ENCODE peak calls at places on chromosomes 7 and 10, in eight cellular contexts. Q is GM23338, O is K562, L is HCT116, M is GM12878, K is HepG2, I is SK-N-SH, Y is H1. P is an unnamed sample.

GRCh38 chr10:131396108-131397010 is 84.8 kb upstream of the TCERG1L start:
- DNase-seq in Q (peak; percentile 18), O (no peak), L (no peak), M (no peak), K (no peak), I (peak; percentile 57), Y (no peak), P (no peak)

GRCh38 chr10:76962851-76963250 is 674.8 kb downstream of the KCNMA1 start:
- DNase-seq in Q (no peak), O (no peak), L (no peak), M (no peak), K (no peak), I (peak; percentile 19), Y (no peak), P (no peak)

GRCh38 chr7:66957595-66958290 is 36.7 kb downstream of the TMEM248 start:
- DNase-seq in Q (no peak), O (no peak), L (no peak), M (no peak), K (no peak), I (no peak), Y (no peak), P (no peak)

GRCh38 chr10:125231116-125231812 is 70.9 kb upstream of the CTBP2 start:
- DNase-seq in Q (peak; percentile 62), O (peak; percentile 9), L (peak; percentile 87), M (no peak), K (no peak), I (peak; percentile 41), Y (no peak), P (no peak)

GRCh38 chr7:135509589-135509838 is 388 bp downstream of the CNOT4 start:
- DNase-seq in Q (peak; percentile 72), O (peak; percentile 76), L (no peak), M (no peak), K (no peak), I (no peak), Y (no peak), P (no peak)

GRCh38 chr10:103765981-103766380 is 89.4 kb downstream of the SH3PXD2A start:
- DNase-seq in Q (no peak), O (no peak), L (no peak), M (no peak), K (no peak), I (no peak), Y (no peak), P (no peak)

GRCh38 chr7:112789824-112790650 is at the start of gene TMEM168:
- DNase-seq in Q (peak; percentile 91), O (peak; percentile 90), L (peak; percentile 75), M (peak; percentile 30), K (peak; percentile 63), I (peak; percentile 93), Y (peak; percentile 87), P (peak; percentile 87)

GRCh38 chr10:33038672-33039071 is 80.6 kb upstream of the ITGB1 start:
- DNase-seq in Q (no peak), O (no peak), L (no peak), M (no peak), K (no peak), I (no peak), Y (no peak), P (no peak)

GRCh38 chr7:50661345-50662058 is 96.3 kb upstream of the DDC start:
- DNase-seq in Q (no peak), O (no peak), L (no peak), M (no peak), K (no peak), I (no peak), Y (no peak), P (no peak)

GRCh38 chr10:125060851-125061556 is 99.4 kb downstream of the CTBP2 start:
- DNase-seq in Q (peak; percentile 87), O (no peak), L (peak; percentile 40), M (no peak), K (peak; percentile 35), I (peak; percentile 86), Y (peak; percentile 85), P (peak; percentile 80)

GRCh38 chr10:81576336-81576735 is 298.7 kb upstream of the NRG3 start:
- DNase-seq in Q (no peak), O (no peak), L (no peak), M (no peak), K (no peak), I (no peak), Y (no peak), P (no peak)

GRCh38 chr7:108613147-108613948 is 43.7 kb downstream of the DNAJB9 start:
- DNase-seq in Q (peak; percentile 76), O (peak; percentile 57), L (peak; percentile 33), M (no peak), K (peak; percentile 32), I (peak; percentile 35), Y (no peak), P (peak; percentile 59)

GRCh38 chr7:30650455-30650854 is 31.8 kb downstream of the CRHR2 start:
- DNase-seq in Q (peak; percentile 36), O (no peak), L (no peak), M (no peak), K (no peak), I (no peak), Y (no peak), P (no peak)

GRCh38 chr10:15483215-15483970 is 112.3 kb upstream of the FAM171A1 start:
- DNase-seq in Q (no peak), O (peak; percentile 42), L (no peak), M (no peak), K (no peak), I (peak; percentile 74), Y (no peak), P (no peak)

GRCh38 chr7:105788356-105788755 is 88.0 kb downstream of the ATXN7L1 start:
- DNase-seq in Q (peak; percentile 10), O (no peak), L (no peak), M (no peak), K (no peak), I (no peak), Y (no peak), P (no peak)

GRCh38 chr10:74760042-74760979 is 66.1 kb upstream of the KAT6B start:
- DNase-seq in Q (no peak), O (no peak), L (no peak), M (no peak), K (peak; percentile 53), I (no peak), Y (no peak), P (no peak)

GRCh38 chr10:31757374-31757773 is 171.3 kb downstream of the ARHGAP12 start:
- DNase-seq in Q (no peak), O (no peak), L (no peak), M (no peak), K (no peak), I (no peak), Y (no peak), P (no peak)

GRCh38 chr10:113084031-113084430 is 134.0 kb downstream of the TCF7L2 start:
- DNase-seq in Q (no peak), O (no peak), L (no peak), M (no peak), K (no peak), I (no peak), Y (no peak), P (no peak)

GRCh38 chr7:96901822-96902412 is 103.4 kb upstream of the DLX6 start:
- DNase-seq in Q (no peak), O (no peak), L (no peak), M (no peak), K (no peak), I (no peak), Y (no peak), P (no peak)

GRCh38 chr7:55432937-55433784 is 68.0 kb downstream of the LANCL2 start:
- DNase-seq in Q (peak; percentile 73), O (peak; percentile 32), L (peak; percentile 40), M (no peak), K (peak; percentile 50), I (peak; percentile 83), Y (no peak), P (peak; percentile 36)

GRCh38 chr7:35450456-35450855 is 196.6 kb upstream of the TBX20 start:
- DNase-seq in Q (no peak), O (no peak), L (no peak), M (no peak), K (no peak), I (no peak), Y (no peak), P (no peak)

GRCh38 chr7:15015545-15016314 is 113.2 kb upstream of the DGKB start:
- DNase-seq in Q (peak; percentile 91), O (peak; percentile 16), L (peak; percentile 87), M (peak; percentile 5), K (peak; percentile 75), I (peak; percentile 49), Y (peak; percentile 55), P (peak; percentile 77)
- H3K4me3 ChIP-seq in Q (peak overlapping the region; percentile 42), O (no peak overlapping the region), L (peak overlapping the region; percentile 26), M (no peak overlapping the region), K (no peak overlapping the region), I (peak overlapping the region; percentile 45), Y (peak overlapping the region; percentile 36), P (no peak overlapping the region)

DNA sequence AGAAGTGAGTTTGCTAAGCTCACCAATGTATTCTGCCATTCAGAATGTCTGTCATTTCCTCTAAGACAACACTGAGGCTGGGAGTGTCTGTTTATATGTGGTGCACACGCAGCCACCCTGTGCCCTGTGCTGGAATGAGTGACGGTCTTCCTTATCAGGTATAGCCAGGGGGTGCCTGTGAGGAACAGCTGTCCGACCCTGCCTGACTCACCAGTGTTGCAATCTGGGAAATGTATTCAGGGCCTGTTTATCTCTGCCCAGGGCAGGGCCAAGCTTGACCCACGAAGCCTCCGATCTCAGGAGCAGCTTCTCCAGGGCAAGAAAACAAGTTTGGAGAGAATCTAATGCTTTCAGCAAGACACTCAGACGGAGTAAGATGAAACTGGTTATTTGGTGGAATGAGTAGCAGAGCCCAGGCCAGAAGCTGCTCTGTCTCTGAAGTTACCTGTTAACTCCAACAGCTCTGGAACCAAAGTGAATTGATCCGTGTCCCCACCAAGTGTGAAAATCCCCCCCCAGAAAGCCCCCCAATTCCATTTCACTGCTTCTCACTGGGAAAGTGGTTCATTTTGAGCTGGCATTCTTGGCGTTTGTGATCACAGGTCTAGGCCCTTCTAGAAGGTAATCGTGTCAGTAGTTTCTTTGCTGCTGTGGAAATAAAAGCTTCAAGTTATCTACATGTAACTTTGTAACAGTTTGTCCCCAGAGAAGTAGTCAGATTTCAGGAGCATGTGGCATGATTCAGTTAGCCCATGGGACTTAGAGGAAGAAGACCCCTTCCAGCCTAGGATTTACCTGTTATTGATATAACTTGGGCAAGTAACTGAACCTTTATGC is 6.1 kb upstream of the UBE2H start:
- DNase-seq in Q (no peak), O (peak; percentile 98), L (peak; percentile 69), M (no peak), K (peak; percentile 84), I (peak; percentile 79), Y (no peak), P (peak; percentile 98)
- H2AFZ ChIP-seq in Q (peak overlapping the region; percentile 64), O (peak overlapping the region; percentile 8), L (peak overlapping the region; percentile 34), M (no peak overlapping the region), K (peak overlapping the region; percentile 77), I (peak overlapping the region; percentile 67), Y (peak overlapping the region; percentile 20), P (peak overlapping the region; percentile 7)

GRCh38 chr7:78019457-78020130 is 221.0 kb downstream of the PHTF2 start:
- DNase-seq in Q (peak; percentile 91), O (peak; percentile 93), L (peak; percentile 23), M (no peak), K (peak; percentile 45), I (peak; percentile 99), Y (peak; percentile 78), P (peak; percentile 75)
- TF ChIP-seq POLR2AphosphoS5 in Q (peak; percentile 53), O (peak; percentile 27), L (peak; percentile 59), M (no peak), K (no peak), I (peak; percentile 87), Y (no peak), P (peak; percentile 57)

DNA sequence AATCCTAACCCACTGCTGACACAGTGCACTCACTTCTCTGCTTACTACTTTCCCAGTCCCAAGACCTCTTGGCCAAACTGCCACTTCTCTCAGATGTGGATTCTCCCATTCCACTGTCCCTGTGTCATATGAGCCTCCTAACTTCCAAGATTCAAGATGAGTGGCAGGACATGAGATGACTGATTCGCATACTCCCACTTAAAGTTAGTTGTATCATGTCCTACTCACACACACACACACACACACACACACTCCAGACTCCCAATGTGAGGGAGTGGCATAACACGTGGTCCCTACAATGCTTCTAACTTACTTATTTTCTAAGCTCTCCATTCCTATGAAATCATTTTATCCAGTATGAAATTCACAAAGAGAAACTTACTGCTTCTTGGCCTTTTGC is 67.0 kb upstream of the CAV2 start:
- DNase-seq in Q (no peak), O (no peak), L (no peak), M (no peak), K (no peak), I (no peak), Y (no peak), P (no peak)
- H3K4me3 ChIP-seq in Q (no peak overlapping the region), O (no peak overlapping the region), L (no peak overlapping the region), M (no peak overlapping the region), K (no peak overlapping the region), I (no peak overlapping the region), Y (no peak overlapping the region), P (no peak overlapping the region)

P was measured in endothelial cell of umbilical vein.